ENCODE peak calls at places on chromosomes 7 and 10, in four cellular contexts. W, S, T and B are unnamed samples.

GRCh38 chr10:100554902-100555301 is 19.2 kb downstream of the HIF1AN start:
- DNase-seq in W (no peak), S (no peak), T (no peak), B (no peak)

GRCh38 chr10:110209926-110210662 is 2.7 kb downstream of the MXI1 start:
- DNase-seq in W (peak; percentile 23), S (peak; percentile 88), T (no peak), B (peak; percentile 49)

GRCh38 chr7:44415047-44415446 is 75.4 kb downstream of the NUDCD3 start:
- DNase-seq in W (no peak), S (no peak), T (no peak), B (no peak)

GRCh38 chr7:40815512-40815911 is 680.7 kb downstream of the SUGCT start:
- DNase-seq in W (peak; percentile 77), S (no peak), T (no peak), B (no peak)

GRCh38 chr7:126791306-126791705 is 461.4 kb downstream of the GRM8 start:
- DNase-seq in W (no peak), S (no peak), T (no peak), B (no peak)

GRCh38 chr7:31308642-31309041 is 31.9 kb downstream of the NEUROD6 start:
- DNase-seq in W (no peak), S (no peak), T (no peak), B (no peak)

GRCh38 chr10:24209946-24210491 is 1.1 kb downstream of the KIAA1217 start:
- DNase-seq in W (peak; percentile 37), S (no peak), T (no peak), B (no peak)

GRCh38 chr10:49761789-49762565 is at the start of gene OGDHL:
- DNase-seq in W (peak; percentile 23), S (no peak), T (peak; percentile 28), B (no peak)

GRCh38 chr10:35507519-35508109 is 97.5 kb upstream of the GJD4 start:
- DNase-seq in W (no peak), S (no peak), T (no peak), B (no peak)

GRCh38 chr7:124989911-124990310 is 60.3 kb upstream of the POT1 start:
- DNase-seq in W (no peak), S (no peak), T (no peak), B (no peak)

GRCh38 chr10:30495687-30496086 is 61.7 kb downstream of the MAP3K8 start:
- DNase-seq in W (no peak), S (no peak), T (no peak), B (no peak)

GRCh38 chr7:143362126-143362961 is at the start of gene FAM131B:
- DNase-seq in W (no peak), S (no peak), T (no peak), B (peak; percentile 53)

GRCh38 chr10:76141376-76141775 is 710.0 kb downstream of the LRMDA start:
- DNase-seq in W (no peak), S (no peak), T (no peak), B (no peak)

GRCh38 chr10:129764901-129765663 is 199.0 kb downstream of the EBF3 start:
- DNase-seq in W (no peak), S (peak; percentile 33), T (no peak), B (no peak)

GRCh38 chr10:129767751-129768150 is 196.3 kb downstream of the EBF3 start:
- DNase-seq in W (no peak), S (peak; percentile 47), T (no peak), B (no peak)

GRCh38 chr10:129764011-129764900 is 199.8 kb downstream of the EBF3 start:
- DNase-seq in W (no peak), S (peak; percentile 60), T (no peak), B (no peak)

GRCh38 chr10:129766611-129767550 is 197.2 kb downstream of the EBF3 start:
- DNase-seq in W (no peak), S (peak; percentile 51), T (no peak), B (no peak)

GRCh38 chr10:129765664-129766550 is 198.2 kb downstream of the EBF3 start:
- DNase-seq in W (no peak), S (peak; percentile 51), T (no peak), B (no peak)
- H3K9me3 ChIP-seq in W (no peaks in the 10 kb centered on the region), S (no peaks in the 10 kb centered on the region), T (no peaks in the 10 kb centered on the region), B (no peaks in the 10 kb centered on the region)

GRCh38 chr7:117399820-117400422 is 27.4 kb downstream of the ASZ1 start:
- DNase-seq in W (peak; percentile 28), S (no peak), T (no peak), B (no peak)

GRCh38 chr7:117401293-117402002 is 25.8 kb downstream of the ASZ1 start:
- DNase-seq in W (peak; percentile 5), S (no peak), T (no peak), B (no peak)

GRCh38 chr7:117403737-117404136 is 23.6 kb downstream of the ASZ1 start:
- DNase-seq in W (no peak), S (no peak), T (no peak), B (no peak)

GRCh38 chr7:117402109-117402508 is 25.2 kb downstream of the ASZ1 start:
- DNase-seq in W (no peak), S (no peak), T (no peak), B (no peak)

GRCh38 chr7:117405519-117405918 is 21.8 kb downstream of the ASZ1 start:
- DNase-seq in W (no peak), S (no peak), T (no peak), B (no peak)
- H3K9me3 ChIP-seq in W (no peaks in the 10 kb centered on the region), S (no peaks in the 10 kb centered on the region), T (no peaks in the 10 kb centered on the region), B (no peaks in the 10 kb centered on the region)

GRCh38 chr7:157773361-157773760 is 436.6 kb downstream of the DNAJB6 start:
- DNase-seq in W (no peak), S (no peak), T (no peak), B (no peak)

GRCh38 chr7:157770716-157771320 is 434.0 kb downstream of the DNAJB6 start:
- DNase-seq in W (no peak), S (no peak), T (no peak), B (no peak)

GRCh38 chr7:157771689-157772088 is 434.9 kb downstream of the DNAJB6 start:
- DNase-seq in W (no peak), S (no peak), T (no peak), B (no peak)

GRCh38 chr7:157774495-157774894 is 437.7 kb downstream of the DNAJB6 start:
- DNase-seq in W (no peak), S (no peak), T (no peak), B (no peak)

GRCh38 chr7:157772486-157773130 is 435.8 kb downstream of the DNAJB6 start:
- DNase-seq in W (no peak), S (no peak), T (no peak), B (no peak)
- H3K9me3 ChIP-seq in W (peaks cover 1% of the 10 kb centered on the region), S (peaks cover 12% of the 10 kb centered on the region), T (peaks cover 6% of the 10 kb centered on the region), B (no peaks in the 10 kb centered on the region)

GRCh38 chr7:134210227-134210626 is 83.1 kb downstream of the LRGUK start:
- DNase-seq in W (no peak), S (no peak), T (no peak), B (no peak)
- H3K9me3 ChIP-seq in W (no peaks in the 10 kb centered on the region), S (no peaks in the 10 kb centered on the region), T (no peaks in the 10 kb centered on the region), B (no peaks in the 10 kb centered on the region)

GRCh38 chr10:132764108-132764507 is 21.8 kb downstream of the NKX6-2 start:
- DNase-seq in W (no peak), S (no peak), T (no peak), B (no peak)
- H3K9me3 ChIP-seq in W (no peaks in the 10 kb centered on the region), S (no peaks in the 10 kb centered on the region), T (peaks cover 10% of the 10 kb centered on the region), B (no peaks in the 10 kb centered on the region)

DNA sequence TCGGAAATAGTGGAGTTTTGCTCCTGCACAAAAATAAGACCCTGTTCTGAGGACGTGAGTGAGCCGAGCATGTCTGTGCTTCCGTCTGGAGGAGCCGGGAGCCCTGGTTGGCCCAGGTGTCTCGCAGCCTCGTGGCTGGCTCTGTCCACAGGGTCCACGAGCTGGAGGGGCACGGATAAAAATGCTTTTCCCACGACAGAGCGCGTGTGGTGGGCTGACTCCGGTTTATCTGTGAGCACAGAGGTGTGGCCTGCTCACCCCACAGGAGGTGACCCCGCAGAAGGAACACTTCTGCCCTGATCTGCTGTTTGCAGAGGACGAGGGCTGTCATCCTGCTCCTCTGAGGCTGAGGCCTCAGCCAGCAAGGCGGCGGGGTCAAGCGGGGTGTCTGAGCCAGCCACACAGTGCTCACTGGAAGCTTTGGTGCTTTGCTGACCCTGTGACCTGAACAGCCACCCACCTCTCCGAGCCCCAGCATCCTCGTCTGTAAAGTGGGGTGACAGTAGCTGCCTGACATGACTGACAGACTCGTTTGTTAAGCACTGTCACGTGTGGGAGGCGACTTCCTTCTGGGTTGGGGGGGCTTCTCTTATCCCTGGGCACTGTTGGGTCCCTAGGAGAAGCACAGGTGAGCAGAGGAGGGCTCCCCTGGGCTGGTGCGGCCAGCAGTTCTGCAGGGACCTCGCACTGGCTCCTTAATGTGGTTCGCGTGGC is 162.5 kb downstream of the DNAJB6 start:
- DNase-seq in W (no peak), S (peak; percentile 56), T (no peak), B (no peak)
- H3K9me3 ChIP-seq in W (no peaks in the 10 kb centered on the region), S (no peaks in the 10 kb centered on the region), T (no peaks in the 10 kb centered on the region), B (no peaks in the 10 kb centered on the region)

GRCh38 chr10:78815702-78816334 is 252.9 kb upstream of the ZMIZ1 start:
- DNase-seq in W (no peak), S (no peak), T (no peak), B (no peak)
- H3K9me3 ChIP-seq in W (no peaks in the 10 kb centered on the region), S (no peaks in the 10 kb centered on the region), T (no peaks in the 10 kb centered on the region), B (no peaks in the 10 kb centered on the region)

GRCh38 chr10:37794305-37794976 is 63.0 kb downstream of the ZNF248 start:
- DNase-seq in W (no peak), S (no peak), T (no peak), B (no peak)

GRCh38 chr10:37784678-37785077 is 72.7 kb downstream of the ZNF248 start:
- DNase-seq in W (no peak), S (no peak), T (no peak), B (no peak)

DNA sequence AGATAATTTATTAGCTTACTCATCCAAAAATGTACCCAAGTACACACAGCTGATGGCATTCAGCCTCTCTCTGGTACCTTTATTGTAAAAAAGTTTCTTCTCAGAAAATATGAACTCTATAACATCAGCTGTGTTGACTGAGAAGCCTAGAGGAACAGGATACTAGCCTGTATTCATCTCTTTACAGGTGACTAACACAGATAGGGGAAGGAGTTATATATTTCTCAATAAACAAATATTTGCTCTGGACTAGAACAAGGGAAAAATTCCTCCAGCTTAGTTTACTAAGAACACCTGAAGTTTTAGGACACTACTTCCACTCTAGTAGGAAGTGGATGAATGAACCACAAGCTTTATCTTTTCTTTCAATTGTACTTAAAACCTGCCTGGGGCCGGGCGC is 67.8 kb downstream of the ZNF248 start:
- DNase-seq in W (no peak), S (no peak), T (no peak), B (no peak)
- H3K9me3 ChIP-seq in W (no peaks in the 10 kb centered on the region), S (peaks cover 14% of the 10 kb centered on the region), T (peaks cover 4% of the 10 kb centered on the region), B (no peaks in the 10 kb centered on the region)